ENCODE peak calls at places on chromosomes 3 and 15, in four cellular contexts. S is AG08395, L is Karpas-422, G is foreskin fibroblast. O is an unnamed sample.

GRCh38 chr15:84819791-84820190 is 2.6 kb downstream of the ALPK3 start:
- DNase-seq in S (no peak), L (no peak), G (no peak), O (no peak)

GRCh38 chr3:56254835-56255234 is 213.4 kb downstream of the ERC2 start:
- DNase-seq in S (no peak), L (peak), G (no peak), O (no peak)

GRCh38 chr3:24242012-24242698 is 252.5 kb downstream of the THRB start:
- DNase-seq in S (peak), L (no peak), G (peak), O (no peak)

GRCh38 chr15:70723124-70723427 is 40.3 kb downstream of the UACA start:
- DNase-seq in S (no peak), L (no peak), G (no peak), O (no peak)

GRCh38 chr3:172591876-172592771 is 68.9 kb upstream of the TNFSF10 start:
- DNase-seq in S (no peak), L (no peak), G (no peak), O (peak)

GRCh38 chr3:99396651-99397050 is 241.7 kb upstream of the COL8A1 start:
- DNase-seq in S (no peak), L (no peak), G (peak), O (no peak)

GRCh38 chr3:71074416-71074815 is 509.1 kb downstream of the FOXP1 start:
- DNase-seq in S (no peak), L (no peak), G (no peak), O (no peak)

GRCh38 chr3:151219056-151219455 is 16.0 kb upstream of the GPR171 start:
- DNase-seq in S (peak), L (no peak), G (peak), O (no peak)

GRCh38 chr3:102796856-102797255 is 362.0 kb downstream of the ZPLD1 start:
- DNase-seq in S (no peak), L (no peak), G (no peak), O (no peak)

O was measured in K562.